ENCODE peak calls at places on chromosomes 7 and 10, in seven cellular contexts. U is stimulated activated CD4-positive, alpha-beta T cell treated with anti-CD3 and anti-CD28 coated beads, TNF-alpha, amount 100 ng/mL, for 48 hours; Y is small intestine; I is activated T-cell treated with anti-CD3 and anti-CD28 coated beads for 48 hours; Q is HT1080; T is Jurkat, Clone E6-1; H is effector memory CD4-positive, alpha-beta T cell. L is an unnamed sample.

GRCh38 chr10:51718804-51719291 is 19.5 kb upstream of the CSTF2T start:
- DNase-seq in I (no peak), Q (peak; percentile 79), U (no peak), Y (peak; percentile 44), T (no peak), H (no peak), L (no peak)

GRCh38 chr7:140869430-140869829 is 55.3 kb downstream of the BRAF start:
- DNase-seq in Y (no peak), H (no peak), T (no peak), I (no peak), U (no peak), Q (no peak), L (no peak)

GRCh38 chr7:387132-388022 is 97.4 kb downstream of the FOXL3 start:
- DNase-seq in I (no peak), Q (no peak), U (no peak), T (no peak), Y (no peak), H (no peak), L (no peak)

GRCh38 chr10:58275261-58275660 is 6.3 kb downstream of the CISD1 start:
- DNase-seq in U (no peak), T (no peak), I (no peak), H (no peak), Q (no peak), Y (peak; percentile 59), L (no peak)

GRCh38 chr10:8088504-8088903 is 34.0 kb downstream of the GATA3 start:
- DNase-seq in T (peak; percentile 45), U (no peak), Q (no peak), I (no peak), Y (no peak), H (peak; percentile 17), L (no peak)

GRCh38 chr7:116986611-116987565 is 33.6 kb downstream of the ST7 start:
- DNase-seq in Q (peak; percentile 20), T (no peak), U (no peak), H (no peak), Y (peak; percentile 15), I (no peak), L (no peak)

GRCh38 chr10:104318810-104319684 is 19.2 kb downstream of the ITPRIP start:
- DNase-seq in Y (no peak), I (no peak), H (no peak), T (no peak), Q (no peak), U (no peak), L (no peak)

GRCh38 chr7:142303650-142304049 is 45.8 kb upstream of the PRSS58 start:
- DNase-seq in I (no peak), U (no peak), Y (peak; percentile 40), Q (no peak), T (peak; percentile 67), H (no peak), L (no peak)

GRCh38 chr7:156493942-156494341 is 146.6 kb upstream of the RNF32 start:
- DNase-seq in Y (no peak), H (no peak), T (no peak), I (no peak), U (no peak), Q (peak; percentile 47), L (no peak)

GRCh38 chr7:143882611-143883078 is 19.3 kb downstream of the TCAF1 start:
- DNase-seq in T (no peak), U (no peak), H (no peak), Q (no peak), Y (peak; percentile 35), I (no peak), L (no peak)

GRCh38 chr10:121597504-121598241 is 571 bp downstream of the FGFR2 start:
- DNase-seq in U (no peak), T (no peak), Q (no peak), H (no peak), Y (no peak), I (no peak), L (peak; percentile 35)

GRCh38 chr10:87594864-87595263 is 64.8 kb upstream of the PAPSS2 start:
- DNase-seq in H (no peak), Y (no peak), Q (no peak), U (no peak), I (no peak), T (no peak), L (no peak)

GRCh38 chr10:78263521-78263988 is 229.9 kb downstream of the RPS24 start:
- DNase-seq in I (no peak), T (no peak), U (no peak), Y (no peak), H (no peak), Q (peak; percentile 86), L (no peak)

GRCh38 chr10:14953452-14954000 is 370 bp downstream of the DCLRE1C start:
- DNase-seq in U (no peak), H (no peak), Q (no peak), Y (peak; percentile 46), T (no peak), I (no peak), L (peak; percentile 17)

GRCh38 chr10:115953203-115953602 is 319.8 kb downstream of the GFRA1 start:
- DNase-seq in H (no peak), Y (no peak), U (no peak), T (no peak), Q (no peak), I (no peak), L (no peak)

GRCh38 chr10:78556700-78557432 is 511.9 kb upstream of the ZMIZ1 start:
- DNase-seq in Q (no peak), U (no peak), H (no peak), Y (no peak), I (no peak), T (no peak), L (no peak)

GRCh38 chr10:86390337-86391120 is 23.9 kb upstream of the GRID1 start:
- DNase-seq in Q (no peak), H (no peak), Y (peak; percentile 38), I (no peak), T (no peak), U (no peak), L (no peak)

GRCh38 chr10:97686301-97686961 is 610 bp downstream of the AVPI1 start:
- DNase-seq in T (no peak), Q (peak; percentile 28), Y (peak; percentile 42), U (no peak), H (no peak), I (peak; percentile 3), L (no peak)

L was measured in GM12891.